ENCODE peak calls at places on chromosomes 3 and 15, in five cellular contexts. C is GM06990, E is amygdala, B is NAMALWA, N is sciatic nerve. A is an unnamed sample.

GRCh38 chr3:179269152-179269707 is 18.3 kb upstream of the KCNMB3 start:
- DNase-seq in C (no peak), E (no peak), B (no peak), N (no peak), A (no peak)

GRCh38 chr3:66336358-66336766 is 115.6 kb downstream of the SLC25A26 start:
- DNase-seq in C (no peak), E (no peak), B (no peak), N (no peak), A (no peak)

GRCh38 chr3:151460240-151460639 is 621 bp downstream of the IGSF10 start:
- DNase-seq in C (no peak), E (no peak), B (no peak), N (no peak), A (no peak)

GRCh38 chr3:3191675-3192480 is 12.4 kb upstream of the CRBN start:
- DNase-seq in C (no peak), E (no peak), B (no peak), N (no peak), A (no peak)

GRCh38 chr3:13172644-13173013 is 99.4 kb upstream of the IQSEC1 start:
- DNase-seq in C (no peak), E (no peak), B (no peak), N (no peak), A (no peak)

GRCh38 chr3:183178833-183179549 is 16.5 kb upstream of the LAMP3 start:
- DNase-seq in C (peak), E (no peak), B (no peak), N (peak), A (no peak)

GRCh38 chr3:141273700-141274410 is 42.2 kb downstream of the PXYLP1 start:
- DNase-seq in C (no peak), E (no peak), B (no peak), N (no peak), A (no peak)

GRCh38 chr3:66472313-66473134 is 28.3 kb downstream of the LRIG1 start:
- DNase-seq in C (peak), E (no peak), B (no peak), N (no peak), A (no peak)

GRCh38 chr15:88701561-88702095 is 62.8 kb downstream of the ISG20 start:
- DNase-seq in C (no peak), E (no peak), B (peak), N (no peak), A (no peak)

GRCh38 chr15:71891026-71891425 is 80.7 kb downstream of the NR2E3 start:
- DNase-seq in C (no peak), E (no peak), B (no peak), N (no peak), A (no peak)

GRCh38 chr3:126349611-126350501 is 7.4 kb downstream of the KLF15 start:
- DNase-seq in C (no peak), E (no peak), B (no peak), N (peak), A (no peak)

GRCh38 chr3:70738310-70738681 is 425.9 kb upstream of the MDFIC2 start:
- DNase-seq in C (no peak), E (no peak), B (no peak), N (no peak), A (no peak)

GRCh38 chr15:60001642-60002527 is 2.2 kb upstream of the FOXB1 start:
- DNase-seq in C (no peak), E (no peak), B (no peak), N (no peak), A (no peak)

GRCh38 chr15:85397151-85397550 is 16.7 kb downstream of the AKAP13 start:
- DNase-seq in C (no peak), E (no peak), B (no peak), N (no peak), A (no peak)

GRCh38 chr3:151592287-151592686 is 131.4 kb upstream of the IGSF10 start:
- DNase-seq in C (no peak), E (no peak), B (no peak), N (no peak), A (no peak)

GRCh38 chr15:59702351-59702750 is 13.2 kb upstream of the BNIP2 start:
- DNase-seq in C (no peak), E (no peak), B (no peak), N (no peak), A (no peak)

GRCh38 chr3:114904633-114905032 is 242.5 kb downstream of the ZBTB20 start:
- DNase-seq in C (no peak), E (no peak), B (no peak), N (no peak), A (no peak)

GRCh38 chr15:95932676-95933075 is 397.8 kb upstream of the NR2F2 start:
- DNase-seq in C (no peak), E (no peak), B (no peak), N (no peak), A (no peak)

GRCh38 chr3:155110021-155110420 is 29.9 kb downstream of the MME start:
- DNase-seq in C (no peak), E (no peak), B (peak), N (no peak), A (no peak)

GRCh38 chr15:70378126-70379031 is 280.7 kb upstream of the TLE3 start:
- DNase-seq in C (no peak), E (no peak), B (no peak), N (peak), A (no peak)

GRCh38 chr3:160027541-160028195 is 39.0 kb downstream of the IL12A start:
- DNase-seq in C (peak), E (no peak), B (no peak), N (no peak), A (no peak)

GRCh38 chr15:76239786-76240185 is 71.5 kb downstream of the ETFA start:
- DNase-seq in C (no peak), E (no peak), B (no peak), N (no peak), A (no peak)

GRCh38 chr3:13202744-13203397 is 129.6 kb upstream of the IQSEC1 start:
- DNase-seq in C (no peak), E (no peak), B (no peak), N (no peak), A (no peak)

GRCh38 chr15:73647259-73648026 is 14.3 kb upstream of the NPTN start:
- DNase-seq in C (no peak), E (no peak), B (no peak), N (no peak), A (no peak)

GRCh38 chr3:44596631-44597030 is 11.9 kb downstream of the ZNF660 start:
- DNase-seq in C (no peak), E (no peak), B (no peak), N (no peak), A (no peak)

GRCh38 chr15:68080783-68081182 is 26.7 kb downstream of the PIAS1 start:
- DNase-seq in C (no peak), E (no peak), B (no peak), N (no peak), A (no peak)

GRCh38 chr3:65992106-65992505 is 46.6 kb downstream of the MAGI1 start:
- DNase-seq in C (no peak), E (no peak), B (no peak), N (no peak), A (no peak)

GRCh38 chr3:2156244-2156847 is 57.7 kb downstream of the CNTN4 start:
- DNase-seq in C (peak), E (no peak), B (peak), N (no peak), A (no peak)

GRCh38 chr15:93026359-93026758 is 62.7 kb downstream of the RGMA start:
- DNase-seq in C (no peak), E (no peak), B (no peak), N (no peak), A (no peak)

GRCh38 chr3:72086051-72086711 is 301.2 kb upstream of the PROK2 start:
- DNase-seq in C (no peak), E (no peak), B (peak), N (no peak), A (no peak)

GRCh38 chr3:39135170-39135805 is 18.1 kb downstream of the CSRNP1 start:
- DNase-seq in C (no peak), E (no peak), B (no peak), N (no peak), A (no peak)